ENCODE peak calls at places on chromosome 19, in ten cellular contexts. One of them, this sample, is unnamed.

GRCh38 chr19:54366811-54367210 is 2.1 kb upstream of the LAIR1 start:
- DNase-seq in glutamatergic neuron: no peak
- DNase-seq in AG10803: no peak
- DNase-seq in GM12865: no peak
- DNase-seq in astrocyte of the cerebellum: no peak
- DNase-seq in endothelial cell: no peak
- DNase-seq in GM20000: no peak
- DNase-seq in GM10248: no peak
- DNase-seq in brain microvascular endothelial cell: no peak
- DNase-seq in OCI-LY7: no peak
- DNase-seq in this sample: no peak

GRCh38 chr19:31532034-31532433 is 182.8 kb upstream of the TSHZ3 start:
- DNase-seq in glutamatergic neuron: no peak
- DNase-seq in AG10803: no peak
- DNase-seq in GM12865: no peak
- DNase-seq in astrocyte of the cerebellum: no peak
- DNase-seq in endothelial cell: no peak
- DNase-seq in GM20000: no peak
- DNase-seq in GM10248: no peak
- DNase-seq in brain microvascular endothelial cell: no peak
- DNase-seq in OCI-LY7: no peak
- DNase-seq in this sample: no peak

GRCh38 chr19:42261763-42262162 is 6.8 kb upstream of the ERF start:
- DNase-seq in glutamatergic neuron: no peak
- DNase-seq in AG10803: no peak
- DNase-seq in GM12865: no peak
- DNase-seq in astrocyte of the cerebellum: no peak
- DNase-seq in endothelial cell: no peak
- DNase-seq in GM20000: no peak
- DNase-seq in GM10248: no peak
- DNase-seq in brain microvascular endothelial cell: no peak
- DNase-seq in OCI-LY7: no peak
- DNase-seq in this sample: no peak

GRCh38 chr19:57282011-57282636 is 1.8 kb downstream of the ZNF460 start:
- DNase-seq in glutamatergic neuron: no peak
- DNase-seq in AG10803: no peak
- DNase-seq in GM12865: peak; percentile 51
- DNase-seq in astrocyte of the cerebellum: no peak
- DNase-seq in endothelial cell: no peak
- DNase-seq in GM20000: no peak
- DNase-seq in GM10248: peak; percentile 30
- DNase-seq in brain microvascular endothelial cell: no peak
- DNase-seq in OCI-LY7: no peak
- DNase-seq in this sample: no peak

GRCh38 chr19:45972081-45972943 is 1.4 kb downstream of the NOVA2 start:
- DNase-seq in glutamatergic neuron: peak; percentile 52
- DNase-seq in AG10803: no peak
- DNase-seq in GM12865: no peak
- DNase-seq in astrocyte of the cerebellum: no peak
- DNase-seq in endothelial cell: no peak
- DNase-seq in GM20000: no peak
- DNase-seq in GM10248: no peak
- DNase-seq in brain microvascular endothelial cell: no peak
- DNase-seq in OCI-LY7: no peak
- DNase-seq in this sample: no peak

GRCh38 chr19:4369888-4370260 is 26.5 kb downstream of the MPND start:
- DNase-seq in glutamatergic neuron: peak; percentile 60
- DNase-seq in AG10803: peak; percentile 65
- DNase-seq in GM12865: peak; percentile 89
- DNase-seq in astrocyte of the cerebellum: no peak
- DNase-seq in endothelial cell: peak; percentile 56
- DNase-seq in GM20000: peak; percentile 77
- DNase-seq in GM10248: peak; percentile 71
- DNase-seq in brain microvascular endothelial cell: no peak
- DNase-seq in OCI-LY7: peak; percentile 69
- DNase-seq in this sample: peak; percentile 37

GRCh38 chr19:56120371-56121179 is 520 bp downstream of the ZNF787 start:
- DNase-seq in glutamatergic neuron: peak; percentile 71
- DNase-seq in AG10803: peak; percentile 70
- DNase-seq in GM12865: peak; percentile 91
- DNase-seq in astrocyte of the cerebellum: peak; percentile 15
- DNase-seq in endothelial cell: peak; percentile 77
- DNase-seq in GM20000: peak; percentile 96
- DNase-seq in GM10248: peak; percentile 90
- DNase-seq in brain microvascular endothelial cell: peak; percentile 53
- DNase-seq in OCI-LY7: peak; percentile 80
- DNase-seq in this sample: peak; percentile 77

GRCh38 chr19:16366056-16366432 is 41.4 kb downstream of the KLF2 start:
- DNase-seq in glutamatergic neuron: no peak
- DNase-seq in AG10803: no peak
- DNase-seq in GM12865: no peak
- DNase-seq in astrocyte of the cerebellum: no peak
- DNase-seq in endothelial cell: no peak
- DNase-seq in GM20000: no peak
- DNase-seq in GM10248: no peak
- DNase-seq in brain microvascular endothelial cell: no peak
- DNase-seq in OCI-LY7: no peak
- DNase-seq in this sample: no peak

GRCh38 chr19:10749435-10750384 is 31.8 kb downstream of the DNM2 start:
- DNase-seq in glutamatergic neuron: no peak
- DNase-seq in AG10803: no peak
- DNase-seq in GM12865: no peak
- DNase-seq in astrocyte of the cerebellum: no peak
- DNase-seq in endothelial cell: no peak
- DNase-seq in GM20000: no peak
- DNase-seq in GM10248: no peak
- DNase-seq in brain microvascular endothelial cell: no peak
- DNase-seq in OCI-LY7: no peak
- DNase-seq in this sample: no peak

GRCh38 chr19:754530-754929 is 3.6 kb downstream of the MISP start:
- DNase-seq in glutamatergic neuron: no peak
- DNase-seq in AG10803: no peak
- DNase-seq in GM12865: no peak
- DNase-seq in astrocyte of the cerebellum: no peak
- DNase-seq in endothelial cell: no peak
- DNase-seq in GM20000: no peak
- DNase-seq in GM10248: no peak
- DNase-seq in brain microvascular endothelial cell: no peak
- DNase-seq in OCI-LY7: no peak
- DNase-seq in this sample: no peak

GRCh38 chr19:16254851-16255408 is 57.2 kb downstream of the AP1M1 start:
- DNase-seq in glutamatergic neuron: no peak
- DNase-seq in AG10803: no peak
- DNase-seq in GM12865: no peak
- DNase-seq in astrocyte of the cerebellum: no peak
- DNase-seq in endothelial cell: no peak
- DNase-seq in GM20000: no peak
- DNase-seq in GM10248: no peak
- DNase-seq in brain microvascular endothelial cell: no peak
- DNase-seq in OCI-LY7: no peak
- DNase-seq in this sample: no peak

GRCh38 chr19:42091300-42092266 is 15.6 kb downstream of the ZNF574 start:
- DNase-seq in glutamatergic neuron: no peak
- DNase-seq in AG10803: peak; percentile 54
- DNase-seq in GM12865: no peak
- DNase-seq in astrocyte of the cerebellum: no peak
- DNase-seq in endothelial cell: no peak
- DNase-seq in GM20000: no peak
- DNase-seq in GM10248: no peak
- DNase-seq in brain microvascular endothelial cell: no peak
- DNase-seq in OCI-LY7: no peak
- DNase-seq in this sample: no peak

GRCh38 chr19:52566121-52566520 is 4.0 kb upstream of the ZNF701 start:
- DNase-seq in glutamatergic neuron: no peak
- DNase-seq in AG10803: no peak
- DNase-seq in GM12865: no peak
- DNase-seq in astrocyte of the cerebellum: no peak
- DNase-seq in endothelial cell: no peak
- DNase-seq in GM20000: no peak
- DNase-seq in GM10248: no peak
- DNase-seq in brain microvascular endothelial cell: no peak
- DNase-seq in OCI-LY7: no peak
- DNase-seq in this sample: no peak

GRCh38 chr19:52566588-52566987 is 3.5 kb upstream of the ZNF701 start:
- DNase-seq in glutamatergic neuron: no peak
- DNase-seq in AG10803: peak; percentile 10
- DNase-seq in GM12865: no peak
- DNase-seq in astrocyte of the cerebellum: no peak
- DNase-seq in endothelial cell: no peak
- DNase-seq in GM20000: no peak
- DNase-seq in GM10248: no peak
- DNase-seq in brain microvascular endothelial cell: no peak
- DNase-seq in OCI-LY7: no peak
- DNase-seq in this sample: no peak

GRCh38 chr19:52567921-52568320 is 2.2 kb upstream of the ZNF701 start:
- DNase-seq in glutamatergic neuron: no peak
- DNase-seq in AG10803: no peak
- DNase-seq in GM12865: no peak
- DNase-seq in astrocyte of the cerebellum: no peak
- DNase-seq in endothelial cell: no peak
- DNase-seq in GM20000: no peak
- DNase-seq in GM10248: no peak
- DNase-seq in brain microvascular endothelial cell: no peak
- DNase-seq in OCI-LY7: no peak
- DNase-seq in this sample: no peak

GRCh38 chr19:52570005-52570861 is at the start of gene ZNF701:
- DNase-seq in glutamatergic neuron: peak; percentile 99
- DNase-seq in AG10803: peak; percentile 87
- DNase-seq in GM12865: peak; percentile 95
- DNase-seq in astrocyte of the cerebellum: peak; percentile 70
- DNase-seq in endothelial cell: peak; percentile 98
- DNase-seq in GM20000: peak; percentile 89
- DNase-seq in GM10248: peak; percentile 90
- DNase-seq in brain microvascular endothelial cell: peak; percentile 94
- DNase-seq in OCI-LY7: peak; percentile 92
- DNase-seq in this sample: peak; percentile 99
- TF ChIP-seq CTCF in glutamatergic neuron: peak; percentile 72
- TF ChIP-seq CTCF in AG10803: no peak
- TF ChIP-seq CTCF in GM12865: peak; percentile 15
- TF ChIP-seq CTCF in astrocyte of the cerebellum: peak; percentile 25
- TF ChIP-seq CTCF in endothelial cell: peak; percentile 55
- TF ChIP-seq CTCF in GM20000: no peak
- TF ChIP-seq CTCF in GM10248: no peak
- TF ChIP-seq CTCF in brain microvascular endothelial cell: peak; percentile 32
- TF ChIP-seq CTCF in OCI-LY7: no peak
- TF ChIP-seq CTCF in this sample: no peak

GRCh38 chr19:1812426-1813196 is 535 bp upstream of the ATP8B3 start:
- DNase-seq in glutamatergic neuron: peak; percentile 94
- DNase-seq in AG10803: peak; percentile 89
- DNase-seq in GM12865: peak; percentile 97
- DNase-seq in astrocyte of the cerebellum: peak; percentile 69
- DNase-seq in endothelial cell: peak; percentile 79
- DNase-seq in GM20000: peak; percentile 96
- DNase-seq in GM10248: peak; percentile 93
- DNase-seq in brain microvascular endothelial cell: peak; percentile 79
- DNase-seq in OCI-LY7: peak; percentile 96
- DNase-seq in this sample: peak; percentile 95
- TF ChIP-seq CTCF in glutamatergic neuron: no peak
- TF ChIP-seq CTCF in AG10803: peak; percentile 58
- TF ChIP-seq CTCF in GM12865: peak; percentile 78
- TF ChIP-seq CTCF in astrocyte of the cerebellum: peak; percentile 74
- TF ChIP-seq CTCF in endothelial cell: peak; percentile 37
- TF ChIP-seq CTCF in GM20000: peak; percentile 41
- TF ChIP-seq CTCF in GM10248: peak; percentile 63
- TF ChIP-seq CTCF in brain microvascular endothelial cell: peak; percentile 79
- TF ChIP-seq CTCF in OCI-LY7: peak; percentile 87
- TF ChIP-seq CTCF in this sample: peak; percentile 50

GRCh38 chr19:28425431-28425931 is 787.5 kb downstream of the UQCRFS1 start:
- DNase-seq in glutamatergic neuron: no peak
- DNase-seq in AG10803: peak; percentile 7
- DNase-seq in GM12865: no peak
- DNase-seq in astrocyte of the cerebellum: no peak
- DNase-seq in endothelial cell: no peak
- DNase-seq in GM20000: no peak
- DNase-seq in GM10248: no peak
- DNase-seq in brain microvascular endothelial cell: peak; percentile 37
- DNase-seq in OCI-LY7: no peak
- DNase-seq in this sample: no peak

GRCh38 chr19:28424662-28425430 is 788.1 kb downstream of the UQCRFS1 start:
- DNase-seq in glutamatergic neuron: no peak
- DNase-seq in AG10803: no peak
- DNase-seq in GM12865: no peak
- DNase-seq in astrocyte of the cerebellum: no peak
- DNase-seq in endothelial cell: no peak
- DNase-seq in GM20000: no peak
- DNase-seq in GM10248: no peak
- DNase-seq in brain microvascular endothelial cell: no peak
- DNase-seq in OCI-LY7: no peak
- DNase-seq in this sample: no peak

GRCh38 chr19:28422046-28422445 is 790.9 kb downstream of the UQCRFS1 start:
- DNase-seq in glutamatergic neuron: no peak
- DNase-seq in AG10803: no peak
- DNase-seq in GM12865: no peak
- DNase-seq in astrocyte of the cerebellum: no peak
- DNase-seq in endothelial cell: no peak
- DNase-seq in GM20000: no peak
- DNase-seq in GM10248: no peak
- DNase-seq in brain microvascular endothelial cell: no peak
- DNase-seq in OCI-LY7: no peak
- DNase-seq in this sample: no peak

GRCh38 chr19:28422791-28423650 is 789.9 kb downstream of the UQCRFS1 start:
- DNase-seq in glutamatergic neuron: no peak
- DNase-seq in AG10803: no peak
- DNase-seq in GM12865: no peak
- DNase-seq in astrocyte of the cerebellum: no peak
- DNase-seq in endothelial cell: no peak
- DNase-seq in GM20000: no peak
- DNase-seq in GM10248: no peak
- DNase-seq in brain microvascular endothelial cell: no peak
- DNase-seq in OCI-LY7: no peak
- DNase-seq in this sample: no peak

DNA sequence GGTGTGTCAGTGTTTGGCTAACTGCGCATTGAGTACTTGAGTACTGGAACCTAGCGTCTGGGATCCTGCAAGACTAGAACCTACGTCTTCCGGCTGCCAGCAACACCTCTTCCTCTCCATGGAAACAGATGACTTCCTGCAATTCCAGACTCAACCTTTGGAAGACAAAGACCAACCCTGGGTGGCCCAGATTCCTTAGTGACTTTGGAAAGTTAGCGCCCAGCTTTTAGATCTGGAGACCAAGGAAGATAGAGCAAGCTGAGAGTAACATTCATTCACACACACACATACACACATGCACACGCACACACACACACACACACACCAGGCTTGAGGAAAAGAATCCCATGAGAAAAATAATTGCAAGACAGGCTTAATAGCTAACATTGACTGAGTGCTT is 788.9 kb downstream of the UQCRFS1 start:
- DNase-seq in glutamatergic neuron: no peak
- DNase-seq in AG10803: no peak
- DNase-seq in GM12865: no peak
- DNase-seq in astrocyte of the cerebellum: no peak
- DNase-seq in endothelial cell: no peak
- DNase-seq in GM20000: no peak
- DNase-seq in GM10248: no peak
- DNase-seq in brain microvascular endothelial cell: no peak
- DNase-seq in OCI-LY7: no peak
- DNase-seq in this sample: no peak
- TF ChIP-seq CTCF in glutamatergic neuron: no peak
- TF ChIP-seq CTCF in AG10803: no peak
- TF ChIP-seq CTCF in GM12865: no peak
- TF ChIP-seq CTCF in astrocyte of the cerebellum: no peak
- TF ChIP-seq CTCF in endothelial cell: no peak
- TF ChIP-seq CTCF in GM20000: no peak
- TF ChIP-seq CTCF in GM10248: no peak
- TF ChIP-seq CTCF in brain microvascular endothelial cell: no peak
- TF ChIP-seq CTCF in OCI-LY7: no peak
- TF ChIP-seq CTCF in this sample: no peak

GRCh38 chr19:49664171-49665070 is 1.2 kb downstream of the IRF3 start:
- DNase-seq in glutamatergic neuron: peak; percentile 92
- DNase-seq in AG10803: peak; percentile 69
- DNase-seq in GM12865: peak; percentile 84
- DNase-seq in astrocyte of the cerebellum: no peak
- DNase-seq in endothelial cell: peak; percentile 95
- DNase-seq in GM20000: peak; percentile 91
- DNase-seq in GM10248: peak; percentile 88
- DNase-seq in brain microvascular endothelial cell: peak; percentile 74
- DNase-seq in OCI-LY7: peak; percentile 80
- DNase-seq in this sample: peak; percentile 97
- TF ChIP-seq CTCF in glutamatergic neuron: no peak
- TF ChIP-seq CTCF in AG10803: peak; percentile 17
- TF ChIP-seq CTCF in GM12865: peak; percentile 0
- TF ChIP-seq CTCF in astrocyte of the cerebellum: peak; percentile 10
- TF ChIP-seq CTCF in endothelial cell: no peak
- TF ChIP-seq CTCF in GM20000: no peak
- TF ChIP-seq CTCF in GM10248: peak; percentile 10
- TF ChIP-seq CTCF in brain microvascular endothelial cell: peak; percentile 21
- TF ChIP-seq CTCF in OCI-LY7: no peak
- TF ChIP-seq CTCF in this sample: no peak